ENCODE peak calls at places on chromosomes 12 and 14, in six cellular contexts. V is tibial artery, U is progenitor cell of endocrine pancreas, S is GM04503, T is GM04504, D is NCI-H1105 treated with DMSO at 0.1 percent for 48 hours. C is an unnamed sample.

GRCh38 chr12:100574262-100575074 is 984 bp downstream of the GAS2L3 start:
- DNase-seq in V (no peak), U (no peak), S (no peak), T (no peak), D (peak), C (no peak)

GRCh38 chr14:69318901-69319475 is 59.0 kb downstream of the GALNT16 start:
- DNase-seq in V (no peak), U (no peak), S (no peak), T (no peak), D (no peak), C (peak)

GRCh38 chr12:93348568-93349435 is 28.9 kb upstream of the NUDT4 start:
- DNase-seq in V (no peak), U (no peak), S (no peak), T (no peak), D (no peak), C (no peak)

GRCh38 chr12:25529738-25530137 is 23.3 kb downstream of the LMNTD1 start:
- DNase-seq in V (no peak), U (no peak), S (no peak), T (no peak), D (no peak), C (no peak)

GRCh38 chr14:76245097-76245496 is 93.4 kb downstream of the GPATCH2L start:
- DNase-seq in V (no peak), U (no peak), S (no peak), T (no peak), D (no peak), C (no peak)

GRCh38 chr14:104212206-104213095 is 74.1 kb downstream of the KIF26A start:
- DNase-seq in V (no peak), U (no peak), S (no peak), T (no peak), D (no peak), C (no peak)

GRCh38 chr12:88247241-88247643 is 105.1 kb downstream of the TMTC3 start:
- DNase-seq in V (no peak), U (no peak), S (peak), T (peak), D (no peak), C (no peak)

GRCh38 chr12:13342971-13343370 is 146.4 kb downstream of the EMP1 start:
- DNase-seq in V (no peak), U (no peak), S (no peak), T (no peak), D (no peak), C (no peak)

GRCh38 chr14:23929822-23930294 is 23.7 kb upstream of the DHRS4 start:
- DNase-seq in V (peak), U (peak), S (no peak), T (peak), D (peak), C (no peak)

GRCh38 chr12:93946542-93947150 is 201.7 kb upstream of the PLXNC1 start:
- DNase-seq in V (no peak), U (no peak), S (no peak), T (peak), D (no peak), C (no peak)

GRCh38 chr14:32350020-32350419 is 20.9 kb downstream of the AKAP6 start:
- DNase-seq in V (no peak), U (no peak), S (no peak), T (no peak), D (no peak), C (no peak)

GRCh38 chr14:105147701-105148603 is 20.6 kb downstream of the JAG2 start:
- DNase-seq in V (no peak), U (no peak), S (no peak), T (no peak), D (no peak), C (peak)

GRCh38 chr12:13744566-13744965 is 236.8 kb downstream of the GRIN2B start:
- DNase-seq in V (no peak), U (no peak), S (no peak), T (no peak), D (no peak), C (no peak)

GRCh38 chr12:108702534-108702933 is 28.8 kb downstream of the CORO1C start:
- DNase-seq in V (no peak), U (no peak), S (no peak), T (no peak), D (no peak), C (no peak)

GRCh38 chr14:50063876-50064420 is 52.4 kb downstream of the VCPKMT start:
- DNase-seq in V (no peak), U (no peak), S (no peak), T (no peak), D (no peak), C (no peak)

GRCh38 chr12:115871714-115872113 is 405.8 kb downstream of the MED13L start:
- DNase-seq in V (no peak), U (no peak), S (no peak), T (peak), D (peak), C (no peak)

GRCh38 chr12:119704065-119704747 is 36.3 kb downstream of the PRKAB1 start:
- DNase-seq in V (no peak), U (no peak), S (peak), T (peak), D (no peak), C (no peak)

GRCh38 chr14:102829106-102829505 is 51.9 kb downstream of the TRAF3 start:
- DNase-seq in V (no peak), U (no peak), S (no peak), T (no peak), D (no peak), C (no peak)

GRCh38 chr12:95763809-95764253 is 26.7 kb downstream of the NTN4 start:
- DNase-seq in V (peak), U (no peak), S (peak), T (peak), D (no peak), C (no peak)

GRCh38 chr14:78022059-78022458 is 148.1 kb upstream of the NRXN3 start:
- DNase-seq in V (no peak), U (peak), S (peak), T (peak), D (peak), C (no peak)

GRCh38 chr12:112149596-112149995 is 24.2 kb downstream of the TRAFD1 start:
- DNase-seq in V (no peak), U (no peak), S (no peak), T (no peak), D (no peak), C (peak)

GRCh38 chr14:89011727-89012271 is 187.3 kb downstream of the TTC8 start:
- DNase-seq in V (no peak), U (no peak), S (no peak), T (no peak), D (no peak), C (no peak)

GRCh38 chr12:52608161-52608560 is 6.9 kb upstream of the KRT72 start:
- DNase-seq in V (no peak), U (no peak), S (no peak), T (no peak), D (no peak), C (no peak)

GRCh38 chr12:1855241-1855640 is 34.9 kb downstream of the LRTM2 start:
- DNase-seq in V (no peak), U (no peak), S (no peak), T (no peak), D (no peak), C (no peak)

GRCh38 chr12:49868952-49869815 is 26.3 kb upstream of the BCDIN3D start:
- DNase-seq in V (peak), U (no peak), S (peak), T (peak), D (peak), C (peak)

GRCh38 chr12:3988519-3989217 is 115.5 kb upstream of the PARP11 start:
- DNase-seq in V (no peak), U (no peak), S (no peak), T (no peak), D (no peak), C (no peak)

GRCh38 chr12:92244036-92244435 is 98.4 kb upstream of the BTG1 start:
- DNase-seq in V (peak), U (no peak), S (no peak), T (no peak), D (no peak), C (no peak)

GRCh38 chr14:69896080-69896479 is 16.9 kb downstream of the SMOC1 start:
- DNase-seq in V (no peak), U (no peak), S (no peak), T (no peak), D (no peak), C (no peak)

GRCh38 chr14:53634793-53635192 is 321.8 kb downstream of the BMP4 start:
- DNase-seq in V (no peak), U (no peak), S (no peak), T (no peak), D (no peak), C (no peak)

GRCh38 chr12:74539765-74540526 is 2.3 kb downstream of the ATXN7L3B start:
- DNase-seq in V (no peak), U (no peak), S (no peak), T (no peak), D (no peak), C (no peak)

C was measured in chondrocyte.